ENCODE peak calls at places on chromosomes 5 and 9, in four cellular contexts. One of them, this sample, is unnamed.

GRCh38 chr9:130765135-130766030 is 69.7 kb upstream of the ABL1 start:
- DNase-seq in fibroblast of lung: no peak
- DNase-seq in dorsolateral prefrontal cortex: no peak
- DNase-seq in heart right ventricle: no peak
- DNase-seq in this sample: no peak

GRCh38 chr5:148769941-148770340 is 56.5 kb upstream of the ADRB2 start:
- DNase-seq in fibroblast of lung: no peak
- DNase-seq in dorsolateral prefrontal cortex: no peak
- DNase-seq in heart right ventricle: no peak
- DNase-seq in this sample: no peak

GRCh38 chr9:70079364-70080103 is 35.9 kb downstream of the MAMDC2 start:
- DNase-seq in fibroblast of lung: peak
- DNase-seq in heart right ventricle: no peak
- DNase-seq in dorsolateral prefrontal cortex: no peak
- DNase-seq in this sample: no peak

GRCh38 chr5:44536650-44537260 is 147.5 kb upstream of the FGF10 start:
- DNase-seq in fibroblast of lung: peak
- DNase-seq in heart right ventricle: peak
- DNase-seq in dorsolateral prefrontal cortex: no peak
- DNase-seq in this sample: no peak

GRCh38 chr9:99090366-99091130 is 14.4 kb upstream of the TGFBR1 start:
- DNase-seq in heart right ventricle: no peak
- DNase-seq in fibroblast of lung: no peak
- DNase-seq in dorsolateral prefrontal cortex: no peak
- DNase-seq in this sample: no peak

GRCh38 chr5:50583621-50584020 is 82.8 kb upstream of the PARP8 start:
- DNase-seq in heart right ventricle: no peak
- DNase-seq in dorsolateral prefrontal cortex: no peak
- DNase-seq in fibroblast of lung: no peak
- DNase-seq in this sample: no peak

GRCh38 chr5:139901971-139902370 is 106.4 kb downstream of the PSD2 start:
- DNase-seq in dorsolateral prefrontal cortex: no peak
- DNase-seq in fibroblast of lung: no peak
- DNase-seq in heart right ventricle: no peak
- DNase-seq in this sample: no peak

GRCh38 chr9:81389569-81389993 is 299.8 kb downstream of the TLE1 start:
- DNase-seq in dorsolateral prefrontal cortex: no peak
- DNase-seq in fibroblast of lung: peak
- DNase-seq in heart right ventricle: no peak
- DNase-seq in this sample: no peak

GRCh38 chr5:175226506-175226905 is 217.5 kb downstream of the DRD1 start:
- DNase-seq in dorsolateral prefrontal cortex: no peak
- DNase-seq in fibroblast of lung: no peak
- DNase-seq in heart right ventricle: no peak
- DNase-seq in this sample: no peak

GRCh38 chr9:3887121-3887797 is 361.5 kb upstream of the RFX3 start:
- DNase-seq in fibroblast of lung: no peak
- DNase-seq in heart right ventricle: no peak
- DNase-seq in dorsolateral prefrontal cortex: no peak
- DNase-seq in this sample: no peak

GRCh38 chr9:115115924-115116323 is 2.0 kb downstream of the TNC start:
- DNase-seq in dorsolateral prefrontal cortex: no peak
- DNase-seq in fibroblast of lung: peak
- DNase-seq in heart right ventricle: no peak
- DNase-seq in this sample: no peak

GRCh38 chr5:157180374-157181264 is at the start of gene ITK:
- DNase-seq in dorsolateral prefrontal cortex: no peak
- DNase-seq in heart right ventricle: no peak
- DNase-seq in fibroblast of lung: no peak
- DNase-seq in this sample: no peak

GRCh38 chr9:137138058-137138697 is 776 bp upstream of the GRIN1 start:
- DNase-seq in fibroblast of lung: no peak
- DNase-seq in dorsolateral prefrontal cortex: peak
- DNase-seq in heart right ventricle: no peak
- DNase-seq in this sample: no peak

GRCh38 chr5:150487199-150488061 is 20.5 kb upstream of the NDST1 start:
- DNase-seq in heart right ventricle: peak
- DNase-seq in fibroblast of lung: peak
- DNase-seq in dorsolateral prefrontal cortex: no peak
- DNase-seq in this sample: no peak

GRCh38 chr9:120609636-120610035 is 29.7 kb upstream of the CDK5RAP2 start:
- DNase-seq in heart right ventricle: no peak
- DNase-seq in dorsolateral prefrontal cortex: no peak
- DNase-seq in fibroblast of lung: no peak
- DNase-seq in this sample: no peak

GRCh38 chr9:120610975-120611689 is 31.2 kb upstream of the CDK5RAP2 start:
- DNase-seq in heart right ventricle: no peak
- DNase-seq in dorsolateral prefrontal cortex: no peak
- DNase-seq in fibroblast of lung: no peak
- DNase-seq in this sample: no peak

GRCh38 chr9:120608421-120608820 is 28.5 kb upstream of the CDK5RAP2 start:
- DNase-seq in fibroblast of lung: no peak
- DNase-seq in dorsolateral prefrontal cortex: no peak
- DNase-seq in heart right ventricle: no peak
- DNase-seq in this sample: no peak

GRCh38 chr9:120611690-120612068 is 31.7 kb upstream of the CDK5RAP2 start:
- DNase-seq in fibroblast of lung: no peak
- DNase-seq in heart right ventricle: no peak
- DNase-seq in dorsolateral prefrontal cortex: no peak
- DNase-seq in this sample: no peak

DNA sequence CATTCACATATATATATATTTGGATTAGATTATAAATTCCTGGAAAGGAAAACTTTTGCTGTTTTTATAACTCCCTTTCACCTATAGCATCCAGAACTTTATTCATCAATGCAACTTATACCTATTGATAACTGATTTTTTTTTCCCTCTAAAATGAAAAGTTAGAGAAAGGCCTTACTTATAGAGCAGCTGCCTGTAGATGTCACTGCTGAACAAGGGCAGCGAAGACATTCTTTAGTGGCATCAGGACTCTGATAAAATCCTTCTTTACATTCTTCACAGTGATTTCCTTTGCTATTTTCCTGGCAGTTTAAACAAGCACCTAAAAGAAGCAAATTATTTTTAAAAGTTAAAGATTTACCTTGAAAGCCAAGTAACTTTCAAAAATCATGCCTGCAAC is 32.3 kb upstream of the CDK5RAP2 start:
- DNase-seq in dorsolateral prefrontal cortex: no peak
- DNase-seq in fibroblast of lung: no peak
- DNase-seq in heart right ventricle: no peak
- DNase-seq in this sample: no peak
- TF ChIP-seq CTCF in dorsolateral prefrontal cortex: peak
- TF ChIP-seq CTCF in fibroblast of lung: no peak
- TF ChIP-seq CTCF in heart right ventricle: no peak
- TF ChIP-seq CTCF in this sample: no peak

GRCh38 chr5:129204525-129204924 is 110.0 kb downstream of the ISOC1 start:
- DNase-seq in heart right ventricle: no peak
- DNase-seq in fibroblast of lung: no peak
- DNase-seq in dorsolateral prefrontal cortex: no peak
- DNase-seq in this sample: no peak

DNA sequence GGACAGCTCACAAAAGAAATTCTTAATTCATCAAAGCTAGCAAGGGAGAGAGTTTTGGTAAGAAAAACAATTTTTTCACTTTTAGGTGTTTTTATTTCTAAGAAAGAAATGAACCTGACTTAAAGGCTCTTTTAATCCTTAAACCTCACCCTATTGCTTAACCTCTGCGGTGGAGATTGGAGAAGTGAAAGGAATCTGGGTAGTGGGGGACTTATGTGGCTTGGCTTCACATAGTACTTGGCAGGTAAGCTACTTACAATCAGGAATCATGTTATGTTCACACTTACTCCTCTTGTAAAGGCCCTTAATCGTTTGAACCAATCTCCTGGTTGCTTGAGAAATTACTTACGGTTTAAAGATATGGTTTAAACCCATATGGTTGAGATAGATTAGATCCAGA is 104.8 kb downstream of the ISOC1 start:
- DNase-seq in dorsolateral prefrontal cortex: no peak
- DNase-seq in fibroblast of lung: no peak
- DNase-seq in heart right ventricle: no peak
- DNase-seq in this sample: no peak
- TF ChIP-seq CTCF in dorsolateral prefrontal cortex: no peak
- TF ChIP-seq CTCF in fibroblast of lung: no peak
- TF ChIP-seq CTCF in heart right ventricle: no peak
- TF ChIP-seq CTCF in this sample: no peak

DNA sequence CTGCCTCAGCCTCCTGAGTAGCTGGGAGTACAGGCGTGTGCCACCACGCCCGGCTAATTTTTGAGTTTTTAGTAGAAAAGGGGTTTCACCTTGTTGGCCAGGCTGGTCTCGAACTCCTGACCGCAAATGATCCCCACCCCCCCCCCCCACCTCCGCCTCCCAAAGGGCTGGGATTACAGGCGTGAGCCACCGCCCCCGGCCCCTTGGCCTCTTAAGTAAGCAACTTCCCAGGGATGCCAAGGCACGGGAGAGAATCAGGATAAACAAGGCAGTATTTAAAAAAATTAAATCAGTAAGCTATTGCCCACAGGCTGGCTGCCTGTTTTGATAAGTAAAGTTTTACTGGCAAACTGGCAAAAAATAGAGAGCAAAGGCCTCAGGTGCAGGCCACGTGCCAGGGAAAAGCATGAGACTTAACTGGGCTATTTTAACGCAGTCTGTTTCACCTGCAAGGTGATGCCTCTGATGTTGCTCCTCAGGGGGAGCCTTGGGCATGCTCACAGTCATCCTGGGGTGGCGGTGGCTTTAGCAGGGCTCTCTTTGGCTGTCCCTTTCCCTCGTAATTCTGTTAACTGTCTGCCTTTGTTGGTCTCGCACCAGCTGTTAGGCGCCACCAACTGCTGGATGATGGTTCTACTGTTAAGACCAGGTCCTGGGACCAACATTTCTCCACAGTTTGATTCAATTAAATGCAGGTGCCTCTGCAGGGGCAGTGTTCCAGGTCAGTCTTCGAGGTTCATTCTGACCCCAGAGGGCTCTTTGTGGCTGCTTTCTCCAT is 19.4 kb upstream of the RNF130 start:
- DNase-seq in heart right ventricle: no peak
- DNase-seq in dorsolateral prefrontal cortex: peak
- DNase-seq in fibroblast of lung: peak
- DNase-seq in this sample: peak
- TF ChIP-seq CTCF in heart right ventricle: peak
- TF ChIP-seq CTCF in dorsolateral prefrontal cortex: peak
- TF ChIP-seq CTCF in fibroblast of lung: no peak
- TF ChIP-seq CTCF in this sample: peak

DNA sequence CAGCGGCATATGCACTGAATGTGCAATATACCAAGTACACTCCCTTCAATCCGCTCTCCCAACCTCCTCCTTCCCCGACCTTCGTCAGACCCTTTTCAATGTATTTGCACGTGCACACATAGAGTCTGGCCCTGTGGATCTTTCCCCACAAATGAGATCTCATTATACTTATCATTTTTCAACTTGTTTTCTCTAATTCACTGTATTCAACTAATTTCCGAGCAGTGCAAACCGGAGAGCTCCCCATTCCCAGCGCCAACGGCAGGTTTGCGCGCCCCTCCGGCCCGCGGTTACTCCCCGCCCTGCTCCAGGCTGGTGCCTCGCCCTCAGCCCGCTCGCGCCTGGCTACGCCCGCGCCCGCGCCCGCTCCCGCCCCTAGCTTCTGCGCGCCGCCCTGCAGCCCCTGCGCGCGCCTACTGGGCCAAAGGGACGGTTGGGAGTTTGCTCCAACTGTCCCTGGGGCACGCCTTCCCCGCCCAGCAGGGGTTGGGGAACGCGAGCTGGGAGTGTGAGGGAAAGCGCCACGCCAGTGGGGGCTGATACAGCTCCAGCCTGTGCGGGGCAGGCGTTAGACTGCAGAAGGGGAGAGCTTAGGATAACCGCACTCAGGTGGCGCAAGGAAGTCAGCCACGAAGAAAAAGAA is 3.3 kb upstream of the CDC20B start:
- DNase-seq in heart right ventricle: no peak
- DNase-seq in dorsolateral prefrontal cortex: no peak
- DNase-seq in fibroblast of lung: peak
- DNase-seq in this sample: no peak
- TF ChIP-seq CTCF in heart right ventricle: peak
- TF ChIP-seq CTCF in dorsolateral prefrontal cortex: peak
- TF ChIP-seq CTCF in fibroblast of lung: peak
- TF ChIP-seq CTCF in this sample: peak

DNA sequence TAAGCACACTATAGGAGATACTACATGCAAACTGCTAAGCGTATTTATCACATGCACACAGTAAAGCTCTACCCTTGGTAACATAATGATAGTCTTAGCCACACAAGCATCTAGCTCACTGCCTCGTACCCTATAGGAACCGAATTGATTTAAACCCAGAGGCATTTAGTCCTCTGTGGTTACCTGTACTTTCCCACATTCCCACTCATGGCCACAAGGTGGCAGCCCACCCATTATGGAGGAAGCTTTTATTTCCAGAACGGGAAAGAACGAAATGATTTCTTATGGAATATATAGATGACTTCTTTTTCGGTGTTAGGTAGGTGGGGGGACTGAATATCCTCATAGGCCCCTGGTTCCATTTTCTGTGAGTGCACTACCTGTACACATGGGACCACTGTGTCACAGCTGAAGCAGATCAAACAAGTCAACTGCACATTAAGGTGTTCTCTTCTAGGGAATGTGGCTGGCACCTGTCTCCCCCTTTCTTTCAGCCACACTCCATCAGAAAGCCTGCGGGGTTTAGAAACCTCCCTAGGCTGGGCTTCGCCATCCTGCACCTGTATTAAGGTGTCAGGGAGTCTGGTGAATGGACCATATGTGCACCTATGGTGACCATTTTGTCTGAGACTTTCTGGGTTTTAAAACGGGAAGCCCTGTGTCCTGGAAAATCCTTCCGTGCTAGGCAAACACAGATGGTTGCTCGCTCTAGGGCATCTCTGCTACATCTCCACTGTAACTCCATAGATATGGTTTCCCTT is 313.2 kb downstream of the SLIT3 start:
- DNase-seq in dorsolateral prefrontal cortex: peak
- DNase-seq in heart right ventricle: peak
- DNase-seq in fibroblast of lung: peak
- DNase-seq in this sample: no peak
- TF ChIP-seq CTCF in dorsolateral prefrontal cortex: peak
- TF ChIP-seq CTCF in heart right ventricle: peak
- TF ChIP-seq CTCF in fibroblast of lung: peak
- TF ChIP-seq CTCF in this sample: peak

DNA sequence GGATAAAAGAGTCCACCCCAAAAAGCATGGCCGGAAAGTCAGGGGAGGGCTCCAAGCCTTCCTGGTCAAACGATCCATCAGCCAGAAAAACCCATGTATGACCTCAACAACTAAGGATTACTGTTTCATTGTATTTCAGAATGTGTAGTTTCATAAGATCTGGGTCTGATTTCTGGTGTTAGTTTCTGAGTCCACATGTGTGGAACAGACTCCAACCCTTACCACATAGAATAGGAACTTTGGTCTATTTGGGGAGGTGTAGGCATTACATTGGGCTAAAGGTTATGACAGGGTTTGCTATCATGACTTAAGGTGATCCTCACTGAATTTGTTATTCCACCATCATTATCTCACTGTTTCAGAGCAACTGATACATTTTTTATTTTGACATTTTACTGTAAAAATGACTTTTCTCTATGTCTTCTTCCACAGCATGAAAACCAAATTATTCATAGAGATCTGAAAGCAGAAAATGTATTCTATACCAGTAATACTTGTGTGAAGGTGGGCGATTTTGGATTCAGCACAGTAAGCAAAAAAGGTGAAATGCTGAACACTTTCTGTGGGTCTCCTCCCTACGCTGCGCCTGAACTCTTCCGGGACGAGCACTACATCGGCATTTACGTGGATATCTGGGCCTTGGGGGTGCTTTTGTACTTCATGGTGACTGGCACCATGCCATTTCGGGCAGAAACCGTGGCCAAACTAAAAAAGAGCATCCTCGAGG is 33.5 kb downstream of the HMGCS1 start:
- DNase-seq in heart right ventricle: no peak
- DNase-seq in fibroblast of lung: no peak
- DNase-seq in dorsolateral prefrontal cortex: no peak
- DNase-seq in this sample: no peak
- TF ChIP-seq CTCF in heart right ventricle: no peak
- TF ChIP-seq CTCF in fibroblast of lung: no peak
- TF ChIP-seq CTCF in dorsolateral prefrontal cortex: no peak
- TF ChIP-seq CTCF in this sample: no peak

This sample was measured in CD14-positive monocyte.